ENCODE peak calls at places on chromosomes 12 and 14, in nine cellular contexts. G is C1 segment of cervical spinal cord; W is mesenchymal stem cell; C is stimulated activated CD4-positive, alpha-beta T cell treated with anti-CD3 and anti-CD28 coated beads, Interleukin-2, amount 100 ng/mL, for 24 hours; H is activated gamma-delta T cell treated with anti-CD3 and anti-CD28 coated beads, Interleukin-2, amount 50 U/mL, for 16 hours; N is NCI-H1436; P is AG10803; A is mesendoderm; B is NCI-H774. X is an unnamed sample.

GRCh38 chr12:117367006-117367638 is 5.7 kb upstream of the NOS1 start:
- DNase-seq in G (peak), W (peak), C (peak), H (peak), N (peak), P (peak), A (peak), B (peak), X (peak)

GRCh38 chr12:119153477-119154434 is 25.0 kb upstream of the HSPB8 start:
- DNase-seq in G (peak), W (peak), C (peak), H (no peak), N (no peak), P (peak), A (peak), B (no peak), X (no peak)

GRCh38 chr12:779745-780734 is 27.7 kb downstream of the WNK1 start:
- DNase-seq in G (no peak), W (peak), C (no peak), H (no peak), N (no peak), P (peak), A (no peak), B (no peak), X (no peak)

GRCh38 chr14:75985618-75986438 is at the start of gene IFT43:
- DNase-seq in G (peak), W (peak), C (peak), H (peak), N (peak), P (peak), A (peak), B (peak), X (peak)

GRCh38 chr12:94151577-94151976 is 3.2 kb downstream of the PLXNC1 start:
- DNase-seq in G (no peak), W (no peak), C (no peak), H (no peak), N (no peak), P (no peak), A (no peak), B (no peak), X (peak)

GRCh38 chr12:108495054-108495453 is 20.0 kb upstream of the FICD start:
- DNase-seq in G (no peak), W (peak), C (peak), H (no peak), N (no peak), P (no peak), A (peak), B (no peak), X (no peak)

GRCh38 chr12:6078378-6079083 is 45.9 kb downstream of the VWF start:
- DNase-seq in G (no peak), W (no peak), C (no peak), H (no peak), N (no peak), P (peak), A (peak), B (no peak), X (no peak)

GRCh38 chr14:49971156-49972141 is 78.6 kb downstream of the ARF6 start:
- DNase-seq in G (no peak), W (no peak), C (peak), H (no peak), N (no peak), P (peak), A (no peak), B (no peak), X (no peak)

GRCh38 chr12:64672925-64673409 is 62.7 kb downstream of the RASSF3 start:
- DNase-seq in G (no peak), W (peak), C (peak), H (no peak), N (peak), P (peak), A (no peak), B (peak), X (no peak)

X was measured in cerebellum.